ENCODE peak calls at places on chromosomes 6 and 20, in five cellular contexts. S is colonic mucosa, F is OCI-LY7, J is thoracic aorta, B is psoas muscle. L is an unnamed sample. For H3K4me1 and H3K9me3, the result is how much of the 10 kb centered on the place peaks cover.

GRCh38 chr6:40539853-40540252 is 47.3 kb downstream of the LRFN2 start:
- DNase-seq in S (no peak), F (no peak), J (no peak), B (no peak), L (no peak)

GRCh38 chr6:11598687-11599086 is 61.1 kb downstream of the TMEM170B start:
- DNase-seq in S (no peak), F (no peak), J (no peak), B (no peak), L (no peak)

GRCh38 chr6:31740397-31741223 is 805 bp downstream of the MSH5 start:
- DNase-seq in S (no peak), F (peak), J (no peak), B (no peak), L (no peak)

GRCh38 chr6:156778615-156779205 is 1.5 kb downstream of the ARID1B start:
- DNase-seq in S (peak), F (peak), J (no peak), B (peak), L (peak)

GRCh38 chr6:25971187-25971811 is 8.7 kb downstream of the TRIM38 start:
- DNase-seq in S (no peak), F (no peak), J (peak), B (peak), L (no peak)

GRCh38 chr6:162118706-162119105 is 608.9 kb downstream of the PRKN start:
- DNase-seq in S (no peak), F (no peak), J (no peak), B (no peak), L (no peak)

GRCh38 chr6:158640519-158640918 is 4.0 kb downstream of the DYNLT1 start:
- DNase-seq in S (peak), F (no peak), J (no peak), B (no peak), L (no peak)

GRCh38 chr6:37965964-37966676 is 146.6 kb downstream of the ZFAND3 start:
- DNase-seq in S (no peak), F (no peak), J (no peak), B (no peak), L (no peak)

GRCh38 chr6:149934249-149935156 is 7.3 kb upstream of the ULBP2 start:
- DNase-seq in S (peak), F (peak), J (no peak), B (peak), L (peak)

DNA sequence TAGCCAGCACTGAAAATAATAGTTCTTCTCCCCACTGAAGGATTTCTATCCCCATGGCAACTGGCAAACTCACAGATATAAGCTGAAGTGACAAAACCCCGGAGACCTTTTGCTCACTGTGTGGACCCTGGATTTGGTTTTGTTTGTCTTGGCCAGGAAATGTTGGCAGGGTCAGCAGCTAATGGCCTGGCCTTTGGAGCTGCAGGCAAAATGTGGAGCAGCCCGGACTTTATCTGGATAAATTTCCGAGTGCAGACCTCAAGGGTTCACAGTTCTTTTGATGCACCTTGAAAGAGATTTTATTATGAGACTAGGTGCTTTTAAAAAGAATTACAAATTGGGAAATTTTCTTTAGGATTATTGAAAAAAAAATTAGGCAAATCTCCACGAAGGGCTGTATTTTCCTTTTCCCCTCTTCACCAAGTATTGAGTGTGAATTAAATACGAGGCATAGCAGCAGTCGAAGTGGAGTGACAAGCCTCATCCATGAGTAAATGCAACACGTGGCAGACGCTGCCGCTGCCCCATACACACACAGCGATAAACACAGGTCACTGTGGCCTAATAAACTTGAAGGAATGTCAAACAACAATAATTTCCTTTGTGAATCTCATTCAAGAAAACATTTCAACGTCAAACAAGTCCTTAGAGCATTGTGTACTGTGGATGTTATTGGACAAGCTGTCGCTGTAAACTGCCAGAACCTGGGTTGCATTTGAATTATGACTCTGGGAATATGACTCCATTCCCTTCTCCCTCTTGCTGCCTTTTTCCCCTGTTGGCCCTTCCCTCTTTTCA is 35.1 kb upstream of the CCN6 start:
- DNase-seq in S (no peak), F (no peak), J (peak), B (no peak), L (peak)
- TF ChIP-seq CTCF in S (no peak), F (no peak), J (no peak), B (no peak), L (no peak)

GRCh38 chr6:15370730-15371129 is 124.9 kb downstream of the JARID2 start:
- DNase-seq in S (no peak), F (no peak), J (no peak), B (no peak), L (no peak)

GRCh38 chr6:15368873-15369272 is 123.0 kb downstream of the JARID2 start:
- DNase-seq in S (no peak), F (no peak), J (no peak), B (no peak), L (no peak)

GRCh38 chr6:15368186-15368585 is 122.3 kb downstream of the JARID2 start:
- DNase-seq in S (no peak), F (no peak), J (no peak), B (no peak), L (no peak)

GRCh38 chr6:15371151-15371550 is 125.3 kb downstream of the JARID2 start:
- DNase-seq in S (no peak), F (no peak), J (no peak), B (no peak), L (no peak)

DNA sequence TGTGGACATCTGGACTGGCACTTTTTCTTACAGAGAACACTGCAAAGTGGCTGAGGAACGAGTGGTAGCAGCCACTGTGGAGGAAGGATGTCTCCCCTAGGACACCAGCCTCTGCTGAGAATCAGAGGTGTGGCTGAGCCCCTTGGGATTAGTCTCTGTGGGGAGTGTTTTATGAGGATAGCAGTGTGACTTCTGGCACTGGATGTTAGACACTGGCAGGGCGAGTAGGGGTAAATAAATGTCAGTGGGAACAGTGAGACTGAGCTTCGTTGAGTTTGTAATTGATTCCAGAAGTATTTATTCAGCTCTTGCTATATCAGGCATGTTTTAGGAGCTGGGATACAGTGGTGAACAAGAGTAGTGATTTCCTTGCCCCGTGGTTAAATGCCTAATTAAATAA is 124.0 kb downstream of the JARID2 start:
- DNase-seq in S (no peak), F (no peak), J (no peak), B (no peak), L (no peak)
- H3K4me1 ChIP-seq in S (under half), F (under half), J (under half), B (half or more), L (under half)

DNA sequence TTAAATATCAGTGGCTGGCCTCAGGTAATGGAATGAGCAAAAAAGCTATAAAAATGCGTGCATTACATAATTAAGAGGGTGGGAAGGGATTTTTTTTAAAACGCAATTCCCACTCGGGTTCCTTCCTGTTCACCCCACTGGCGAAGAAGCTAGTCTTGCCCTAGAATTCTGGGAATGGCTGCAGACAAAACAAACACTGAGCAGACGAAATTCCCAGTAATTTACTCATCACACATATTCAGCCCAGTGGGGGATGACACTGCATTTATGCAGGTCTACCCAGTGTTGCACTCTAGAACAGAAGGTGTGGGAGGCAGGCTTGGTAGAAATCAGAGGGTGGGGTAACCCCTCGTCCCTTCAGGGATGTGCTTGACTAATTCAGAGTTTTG is 2695.0 kb upstream of the DEFB115 start:
- DNase-seq in S (no peak), F (no peak), J (no peak), B (no peak), L (no peak)
- H3K9me3 ChIP-seq in S (under half), F (under half), J (under half), B (under half), L (under half)

GRCh38 chr6:7392402-7392801 is 2.8 kb downstream of the RIOK1 start:
- DNase-seq in S (no peak), F (no peak), J (no peak), B (no peak), L (no peak)

GRCh38 chr6:7391244-7391643 is 1.6 kb downstream of the RIOK1 start:
- DNase-seq in S (no peak), F (no peak), J (no peak), B (no peak), L (no peak)

GRCh38 chr6:7389162-7389450 is 436 bp downstream of the CAGE1 start:
- DNase-seq in S (no peak), F (no peak), J (peak), B (peak), L (no peak)

GRCh38 chr6:7389451-7390217 is at the start of the genes CAGE1 and RIOK1:
- DNase-seq in S (peak), F (peak), J (peak), B (peak), L (peak)

DNA sequence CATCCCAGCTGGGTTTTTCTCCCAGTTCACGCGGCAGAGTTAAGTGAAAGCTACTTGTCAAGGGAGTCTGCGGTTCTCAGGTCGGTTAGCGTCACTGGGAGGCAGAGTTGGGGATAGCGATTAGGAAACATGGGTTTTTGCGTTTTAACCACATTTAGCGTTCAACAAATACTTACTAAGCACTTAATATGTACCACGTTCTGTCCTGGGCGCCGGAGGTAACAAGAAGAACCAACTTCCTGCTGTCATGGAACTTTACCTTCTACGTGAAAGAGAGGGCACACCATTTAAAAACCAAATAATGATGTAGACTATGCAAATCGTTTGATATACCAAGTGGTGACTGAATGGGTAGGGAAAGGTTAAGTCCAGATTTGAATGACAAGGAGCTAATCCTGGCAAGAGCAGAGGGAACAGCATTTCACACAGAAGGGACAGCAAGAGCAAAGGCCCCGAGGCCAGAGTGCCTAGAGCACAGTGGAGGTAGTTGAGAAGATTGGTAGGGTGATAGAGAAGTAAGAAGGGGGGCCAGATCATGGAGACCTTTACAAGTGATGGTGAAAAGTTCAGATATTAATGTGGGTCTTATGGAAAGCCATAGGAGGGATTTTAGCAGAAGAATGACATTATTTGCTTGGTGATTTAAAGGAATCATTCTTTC is 740 bp downstream of the RIOK1 start:
- DNase-seq in S (no peak), F (peak), J (no peak), B (no peak), L (no peak)
- TF ChIP-seq CTCF in S (no peak), F (peak), J (no peak), B (no peak), L (no peak)

DNA sequence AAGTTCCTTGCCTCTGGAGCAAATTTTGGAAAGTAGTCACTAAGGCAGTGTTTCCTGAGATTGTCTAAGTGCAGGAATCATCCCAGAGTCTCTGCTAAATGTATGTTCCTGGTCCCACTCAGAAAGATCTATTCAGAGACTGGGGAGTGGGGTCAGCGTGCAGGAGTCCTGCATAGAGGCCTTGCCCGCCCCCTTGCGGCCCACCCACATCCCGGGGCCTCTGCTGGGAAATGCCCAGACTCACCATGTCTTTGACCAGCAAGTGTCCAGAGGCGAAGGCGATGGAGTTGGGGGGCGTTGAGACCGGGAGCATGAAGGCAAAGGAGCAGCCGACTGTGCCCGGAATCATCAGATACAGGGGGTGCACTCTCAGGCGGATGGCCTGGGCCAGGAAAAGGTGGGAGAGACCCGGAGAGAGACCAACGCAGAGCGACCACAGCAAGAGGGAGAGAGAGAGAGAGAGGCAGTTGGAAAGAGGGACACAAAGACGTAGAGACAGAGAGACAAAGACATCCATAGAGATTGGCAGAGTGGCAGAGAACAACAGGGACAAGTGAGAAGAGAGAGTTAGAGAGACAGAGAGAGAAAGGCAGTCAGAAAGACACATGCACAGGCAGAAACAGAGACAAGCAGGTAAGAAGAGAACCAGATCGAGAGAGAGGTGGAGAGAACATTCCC is 12.9 kb upstream of the OCSTAMP start:
- DNase-seq in S (no peak), F (no peak), J (no peak), B (no peak), L (no peak)
- H3K4me1 ChIP-seq in S (under half), F (under half), J (under half), B (under half), L (under half)

L was measured in kidney.